ENCODE peak calls at places on chromosomes 16 and 17, in nine cellular contexts. R is RWPE1, X is PC-3, P is DND-41, D is GM12878, O is stomach, G is IMR-90, T is endodermal cell, Q is HCT116. J is an unnamed sample.

GRCh38 chr17:50141750-50142119 is 8.7 kb downstream of the PPP1R9B start:
- DNase-seq in X (no peak), G (no peak), T (no peak), O (no peak), Q (no peak), P (no peak), R (no peak), D (no peak), J (no peak)

GRCh38 chr17:8041249-8041928 is 2.5 kb downstream of the ALOX15B start:
- DNase-seq in O (peak), P (peak), T (peak), D (no peak), X (peak), Q (peak), G (peak), R (peak), J (peak)

GRCh38 chr17:80312621-80313135 is 52.0 kb downstream of the RNF213 start:
- DNase-seq in R (no peak), Q (no peak), G (no peak), P (no peak), O (no peak), T (no peak), D (no peak), X (no peak), J (no peak)

GRCh38 chr17:40323731-40324650 is 15.0 kb downstream of the RARA start:
- DNase-seq in O (no peak), X (peak), P (peak), G (peak), T (no peak), Q (no peak), R (no peak), D (no peak), J (no peak)

GRCh38 chr17:11209906-11210305 is 31.1 kb upstream of the SHISA6 start:
- DNase-seq in O (no peak), P (no peak), R (no peak), G (no peak), X (no peak), D (no peak), Q (no peak), T (no peak), J (no peak)

GRCh38 chr17:20944014-20944905 is 98.6 kb downstream of the USP22 start:
- DNase-seq in T (peak), X (peak), Q (peak), P (peak), O (peak), D (no peak), G (no peak), R (peak), J (peak)

GRCh38 chr17:42017866-42018200 is 594 bp upstream of the DNAJC7 start:
- DNase-seq in G (no peak), R (peak), X (no peak), D (no peak), O (no peak), P (no peak), T (no peak), Q (no peak), J (peak)

GRCh38 chr16:53732296-53732929 is 28.5 kb downstream of the FTO start:
- DNase-seq in G (peak), D (no peak), P (no peak), O (peak), Q (no peak), T (no peak), R (peak), X (peak), J (no peak)

GRCh38 chr17:44916059-44916780 is 920 bp upstream of the GFAP start:
- DNase-seq in D (no peak), O (no peak), R (no peak), Q (no peak), G (no peak), X (no peak), T (no peak), P (no peak), J (no peak)

GRCh38 chr17:2056221-2057129 is 1.6 kb downstream of the HIC1 start:
- DNase-seq in G (peak), R (no peak), T (peak), P (no peak), O (no peak), Q (no peak), X (no peak), D (no peak), J (no peak)

GRCh38 chr16:88617268-88618031 is 20.9 kb upstream of the IL17C start:
- DNase-seq in X (peak), P (no peak), Q (no peak), R (no peak), O (no peak), T (peak), G (peak), D (no peak), J (no peak)

GRCh38 chr17:6494239-6494941 is 50.1 kb downstream of the PIMREG start:
- DNase-seq in P (no peak), G (no peak), O (no peak), X (no peak), T (peak), D (no peak), Q (no peak), R (no peak), J (no peak)

DNA sequence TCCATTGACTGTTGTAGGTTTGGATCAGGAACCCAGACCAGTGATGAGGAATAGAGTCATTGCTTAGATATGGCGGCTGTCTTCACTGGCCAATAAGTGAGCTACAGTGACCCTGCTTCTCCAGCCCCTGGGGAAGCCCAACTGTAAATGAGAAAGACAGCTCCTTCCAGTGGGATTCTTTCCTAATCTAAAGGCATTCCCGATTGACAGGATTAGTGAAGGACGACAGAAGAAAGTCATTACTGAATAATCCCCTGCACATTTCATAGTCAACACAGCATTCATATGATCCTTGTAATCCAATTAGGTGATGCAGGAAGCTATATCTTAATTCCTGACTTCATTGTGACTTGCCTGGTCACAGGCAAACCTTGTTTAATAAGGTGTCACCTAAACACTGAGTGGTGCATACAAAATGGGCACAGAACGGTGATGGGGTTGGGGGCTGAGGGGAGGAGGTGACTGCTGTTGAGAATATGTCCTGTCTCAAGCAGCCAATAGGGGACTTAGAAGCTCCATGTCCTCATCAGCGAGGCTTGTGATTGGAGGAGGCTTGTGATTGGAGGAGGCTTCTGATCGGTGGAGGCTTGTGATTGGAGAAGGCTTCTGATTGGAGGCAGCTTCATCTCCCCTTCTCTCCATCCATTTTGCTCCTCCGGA is 242.6 kb downstream of the XYLT1 start:
- DNase-seq in D (no peak), T (peak), G (no peak), Q (no peak), O (no peak), P (no peak), X (no peak), R (no peak), J (no peak)
- H3K27ac ChIP-seq in D (no peak), T (no peak), G (no peak), Q (no peak), O (no peak), P (no peak), X (no peak), R (no peak), J (peak)

GRCh38 chr17:68289473-68289872 is 1.5 kb downstream of the SLC16A6 start:
- DNase-seq in T (no peak), Q (no peak), P (no peak), R (no peak), X (peak), G (no peak), D (no peak), O (no peak), J (no peak)

GRCh38 chr17:68290268-68290954 is 516 bp downstream of the SLC16A6 start:
- DNase-seq in R (no peak), P (peak), T (peak), D (no peak), X (peak), Q (no peak), G (no peak), O (peak), J (no peak)

GRCh38 chr17:68288804-68289203 is 2.1 kb downstream of the SLC16A6 start:
- DNase-seq in T (peak), P (no peak), Q (no peak), X (no peak), O (no peak), R (no peak), G (no peak), D (no peak), J (no peak)

GRCh38 chr17:68289936-68290267 is 1.0 kb downstream of the SLC16A6 start:
- DNase-seq in Q (no peak), D (no peak), P (no peak), G (no peak), O (no peak), T (no peak), R (no peak), X (peak), J (no peak)

GRCh38 chr17:68288375-68288774 is 2.6 kb downstream of the SLC16A6 start:
- DNase-seq in D (peak), Q (no peak), X (no peak), T (no peak), P (no peak), O (no peak), G (no peak), R (no peak), J (no peak)
- H3K27ac ChIP-seq in D (peak), Q (peak), X (peak), T (no peak), P (peak), O (no peak), G (no peak), R (no peak), J (no peak)

GRCh38 chr17:75754378-75755204 is 10.4 kb downstream of the GALK1 start:
- DNase-seq in T (no peak), Q (no peak), X (no peak), D (no peak), O (no peak), R (no peak), G (no peak), P (no peak), J (no peak)

GRCh38 chr17:75752405-75753192 is 12.4 kb downstream of the GALK1 start:
- DNase-seq in P (no peak), R (no peak), O (no peak), Q (no peak), X (no peak), G (no peak), D (no peak), T (no peak), J (no peak)

GRCh38 chr17:75755205-75755901 is 9.6 kb downstream of the GALK1 start:
- DNase-seq in R (no peak), Q (no peak), O (no peak), T (peak), D (no peak), P (peak), G (no peak), X (no peak), J (no peak)

GRCh38 chr17:75753193-75753513 is 11.8 kb downstream of the GALK1 start:
- DNase-seq in P (no peak), Q (no peak), D (no peak), T (no peak), G (no peak), O (no peak), R (no peak), X (no peak), J (no peak)

DNA sequence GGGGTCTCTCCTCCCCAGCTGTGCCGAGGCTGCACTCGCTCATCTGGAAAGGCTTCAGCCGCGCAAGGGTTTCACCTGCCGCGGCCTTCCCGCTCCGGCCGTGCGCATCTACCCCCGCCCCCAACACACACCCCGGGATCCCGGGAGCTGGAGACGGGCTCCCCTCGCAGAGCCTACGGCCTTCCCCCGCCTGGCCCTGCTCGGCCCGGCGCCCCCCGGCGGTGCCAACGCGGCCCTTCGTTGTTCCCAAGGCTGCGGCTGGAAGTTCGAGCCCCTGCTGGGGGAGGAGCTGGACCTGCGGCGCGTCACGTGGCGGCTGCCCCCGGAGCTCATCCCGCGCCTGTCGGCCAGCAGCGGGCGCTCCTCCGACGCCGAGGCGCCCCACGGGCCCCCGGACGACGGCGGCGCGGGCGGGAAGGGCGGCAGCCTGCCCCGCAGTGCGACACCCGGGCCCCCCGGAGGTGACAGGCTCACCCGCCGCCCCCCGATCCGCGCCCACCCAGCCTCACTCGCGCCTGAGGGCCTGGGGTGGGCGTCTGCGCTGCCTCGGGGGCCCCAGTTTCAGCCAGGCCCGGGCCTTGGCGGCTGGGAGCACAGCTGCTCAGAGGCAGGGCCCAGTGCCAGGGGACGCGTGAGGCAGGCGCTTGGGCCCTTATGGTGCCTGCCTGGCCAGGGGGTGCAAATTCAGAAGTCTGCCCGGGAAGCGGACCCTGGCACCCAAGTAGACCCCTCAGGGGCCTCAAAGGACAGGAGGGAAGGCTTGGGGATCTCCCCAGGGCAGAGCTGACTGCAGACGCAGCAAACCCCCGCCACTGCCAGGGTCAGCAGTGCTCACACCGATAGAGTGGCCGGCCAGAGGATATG is 11.2 kb downstream of the GALK1 start:
- DNase-seq in D (no peak), T (peak), G (peak), P (peak), X (no peak), O (peak), Q (no peak), R (no peak), J (no peak)
- H3K27ac ChIP-seq in D (no peak), T (no peak), G (peak), P (peak), X (no peak), O (peak), Q (peak), R (peak), J (no peak)

DNA sequence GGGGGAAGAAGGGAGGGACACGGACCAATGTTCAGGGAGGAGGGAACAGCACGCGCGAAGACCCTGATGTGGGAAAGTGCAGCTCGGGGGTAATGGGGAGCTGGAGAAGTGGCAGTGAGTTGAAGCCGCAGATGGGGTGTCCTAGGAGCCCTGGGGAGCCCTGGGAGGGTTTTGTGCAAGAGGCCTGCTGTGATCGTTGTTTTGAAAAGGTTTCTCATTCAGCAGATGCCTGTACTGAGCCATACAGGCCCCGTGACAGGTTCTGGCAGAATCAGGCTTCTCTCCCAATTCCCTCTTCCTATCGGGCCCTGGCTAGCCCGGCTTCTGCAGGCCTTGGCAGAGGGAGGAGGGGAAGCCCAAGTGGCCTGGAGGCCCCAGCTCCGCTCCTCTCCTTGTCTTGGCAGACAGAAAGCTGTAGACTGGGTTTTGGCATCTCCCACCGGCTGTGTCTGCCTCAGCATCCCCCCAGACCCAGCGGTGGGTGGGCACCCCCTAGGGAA is 38.4 kb upstream of the EMP2 start:
- DNase-seq in X (no peak), G (no peak), P (no peak), O (no peak), D (no peak), R (no peak), T (no peak), Q (no peak), J (no peak)
- H3K27ac ChIP-seq in X (no peak), G (no peak), P (no peak), O (no peak), D (no peak), R (peak), T (no peak), Q (no peak), J (peak)

J was measured in epithelial cell of prostate.